ENCODE peak calls at places on chromosomes 12 and 14, in four cellular contexts. One of them, this sample, is unnamed.

GRCh38 chr14:61662437-61663311 is 32.6 kb upstream of the HIF1A start:
- DNase-seq in progenitor cell of endocrine pancreas: no peak
- DNase-seq in brain microvascular endothelial cell: peak
- DNase-seq in stomach: peak
- DNase-seq in this sample: no peak

GRCh38 chr14:88792572-88793258 is at the start of gene EML5:
- DNase-seq in progenitor cell of endocrine pancreas: peak
- DNase-seq in brain microvascular endothelial cell: peak
- DNase-seq in stomach: peak
- DNase-seq in this sample: no peak

GRCh38 chr14:39417014-39417413 is 15.2 kb downstream of the FBXO33 start:
- DNase-seq in progenitor cell of endocrine pancreas: no peak
- DNase-seq in brain microvascular endothelial cell: no peak
- DNase-seq in stomach: no peak
- DNase-seq in this sample: no peak

GRCh38 chr12:14664434-14665023 is 31.9 kb downstream of the GUCY2C start:
- DNase-seq in progenitor cell of endocrine pancreas: no peak
- DNase-seq in brain microvascular endothelial cell: peak
- DNase-seq in stomach: peak
- DNase-seq in this sample: no peak

GRCh38 chr14:71108398-71109114 is 201.3 kb downstream of the PCNX1 start:
- DNase-seq in progenitor cell of endocrine pancreas: no peak
- DNase-seq in brain microvascular endothelial cell: no peak
- DNase-seq in stomach: no peak
- DNase-seq in this sample: no peak

GRCh38 chr14:64363265-64363840 is 24.8 kb upstream of the MTHFD1 start:
- DNase-seq in progenitor cell of endocrine pancreas: no peak
- DNase-seq in brain microvascular endothelial cell: peak
- DNase-seq in stomach: no peak
- DNase-seq in this sample: no peak

GRCh38 chr12:104022816-104023215 is 27.2 kb downstream of the GLT8D2 start:
- DNase-seq in progenitor cell of endocrine pancreas: no peak
- DNase-seq in brain microvascular endothelial cell: no peak
- DNase-seq in stomach: no peak
- DNase-seq in this sample: no peak

GRCh38 chr14:99062772-99063418 is 209.1 kb downstream of the BCL11B start:
- DNase-seq in progenitor cell of endocrine pancreas: no peak
- DNase-seq in brain microvascular endothelial cell: no peak
- DNase-seq in stomach: no peak
- DNase-seq in this sample: no peak

GRCh38 chr12:88185988-88186387 is 43.9 kb downstream of the TMTC3 start:
- DNase-seq in progenitor cell of endocrine pancreas: no peak
- DNase-seq in brain microvascular endothelial cell: peak
- DNase-seq in stomach: no peak
- DNase-seq in this sample: peak

GRCh38 chr14:55721353-55721752 is 141.3 kb downstream of the KTN1 start:
- DNase-seq in progenitor cell of endocrine pancreas: no peak
- DNase-seq in brain microvascular endothelial cell: peak
- DNase-seq in stomach: no peak
- DNase-seq in this sample: peak

GRCh38 chr14:20986811-20987210 is 3.0 kb upstream of the METTL17 start:
- DNase-seq in progenitor cell of endocrine pancreas: no peak
- DNase-seq in brain microvascular endothelial cell: peak
- DNase-seq in stomach: no peak
- DNase-seq in this sample: peak

GRCh38 chr12:124107299-124107698 is 134.3 kb downstream of the ZNF664 start:
- DNase-seq in progenitor cell of endocrine pancreas: no peak
- DNase-seq in brain microvascular endothelial cell: no peak
- DNase-seq in stomach: no peak
- DNase-seq in this sample: no peak

GRCh38 chr14:69687963-69688649 is 76.7 kb downstream of the SUSD6 start:
- DNase-seq in progenitor cell of endocrine pancreas: no peak
- DNase-seq in brain microvascular endothelial cell: no peak
- DNase-seq in stomach: no peak
- DNase-seq in this sample: no peak

GRCh38 chr14:95320076-95320895 is 578 bp upstream of the CLMN start:
- DNase-seq in progenitor cell of endocrine pancreas: peak
- DNase-seq in brain microvascular endothelial cell: no peak
- DNase-seq in stomach: no peak
- DNase-seq in this sample: no peak

GRCh38 chr12:110657747-110658146 is 31.2 kb downstream of the HVCN1 start:
- DNase-seq in progenitor cell of endocrine pancreas: no peak
- DNase-seq in brain microvascular endothelial cell: no peak
- DNase-seq in stomach: no peak
- DNase-seq in this sample: no peak

GRCh38 chr14:62187265-62187664 is 425.0 kb downstream of the SNAPC1 start:
- DNase-seq in progenitor cell of endocrine pancreas: no peak
- DNase-seq in brain microvascular endothelial cell: no peak
- DNase-seq in stomach: no peak
- DNase-seq in this sample: no peak

GRCh38 chr12:68319988-68320623 is 12.1 kb downstream of the MDM1 start:
- DNase-seq in progenitor cell of endocrine pancreas: no peak
- DNase-seq in brain microvascular endothelial cell: no peak
- DNase-seq in stomach: no peak
- DNase-seq in this sample: peak

GRCh38 chr12:120215766-120216735 is 15.1 kb upstream of the RPLP0 start:
- DNase-seq in progenitor cell of endocrine pancreas: no peak
- DNase-seq in brain microvascular endothelial cell: no peak
- DNase-seq in stomach: no peak
- DNase-seq in this sample: no peak
- TF ChIP-seq CTCF in progenitor cell of endocrine pancreas: no peak
- TF ChIP-seq CTCF in brain microvascular endothelial cell: no peak
- TF ChIP-seq CTCF in stomach: no peak
- TF ChIP-seq CTCF in this sample: no peak

GRCh38 chr14:59268011-59268410 is 79.5 kb downstream of the DAAM1 start:
- DNase-seq in progenitor cell of endocrine pancreas: no peak
- DNase-seq in brain microvascular endothelial cell: peak
- DNase-seq in stomach: no peak
- DNase-seq in this sample: no peak

GRCh38 chr14:59265808-59266207 is 77.3 kb downstream of the DAAM1 start:
- DNase-seq in progenitor cell of endocrine pancreas: no peak
- DNase-seq in brain microvascular endothelial cell: no peak
- DNase-seq in stomach: no peak
- DNase-seq in this sample: no peak

GRCh38 chr14:59267046-59267445 is 78.6 kb downstream of the DAAM1 start:
- DNase-seq in progenitor cell of endocrine pancreas: no peak
- DNase-seq in brain microvascular endothelial cell: no peak
- DNase-seq in stomach: no peak
- DNase-seq in this sample: no peak

GRCh38 chr14:59261334-59261733 is 72.9 kb downstream of the DAAM1 start:
- DNase-seq in progenitor cell of endocrine pancreas: no peak
- DNase-seq in brain microvascular endothelial cell: no peak
- DNase-seq in stomach: no peak
- DNase-seq in this sample: no peak

DNA sequence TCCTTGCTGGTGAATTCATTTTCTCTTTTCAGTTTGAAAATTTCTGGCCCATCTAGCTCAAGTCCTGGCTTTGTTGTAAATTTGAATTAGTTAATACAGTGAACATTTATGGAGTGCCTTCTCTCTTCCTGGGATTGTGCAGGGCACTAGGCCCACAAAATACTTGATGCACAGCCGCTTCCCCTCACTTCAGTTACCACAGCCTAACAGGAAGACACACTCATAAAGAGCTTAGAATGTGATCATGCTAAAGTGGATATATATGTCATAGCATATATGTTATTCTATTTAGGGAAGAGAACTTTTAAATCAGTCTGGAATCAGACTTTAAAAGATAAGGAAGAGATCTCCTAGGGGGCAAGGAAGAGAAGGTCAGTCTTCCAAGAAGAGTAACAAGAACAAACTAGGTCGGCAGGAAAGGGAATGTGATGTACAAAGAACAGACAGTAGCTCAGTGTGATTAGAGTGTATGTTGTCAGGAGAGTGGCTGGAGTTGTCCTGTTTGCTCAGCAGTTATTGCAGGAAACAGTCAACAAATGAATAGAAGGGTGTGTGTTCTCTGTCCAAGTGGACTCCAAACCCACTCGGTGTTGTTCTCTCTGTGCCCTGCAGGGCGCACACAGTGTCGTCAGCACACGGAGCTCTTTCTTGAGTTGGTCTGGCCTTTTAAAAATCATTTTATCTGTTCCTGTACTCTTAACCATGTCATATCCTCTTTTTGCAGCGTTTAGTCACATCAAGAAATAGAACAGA is 74.4 kb downstream of the DAAM1 start:
- DNase-seq in progenitor cell of endocrine pancreas: no peak
- DNase-seq in brain microvascular endothelial cell: no peak
- DNase-seq in stomach: no peak
- DNase-seq in this sample: no peak
- TF ChIP-seq CTCF in progenitor cell of endocrine pancreas: peak
- TF ChIP-seq CTCF in brain microvascular endothelial cell: peak
- TF ChIP-seq CTCF in stomach: no peak
- TF ChIP-seq CTCF in this sample: no peak

GRCh38 chr12:3107071-3107583 is 29.9 kb downstream of the TSPAN9 start:
- DNase-seq in progenitor cell of endocrine pancreas: no peak
- DNase-seq in brain microvascular endothelial cell: peak
- DNase-seq in stomach: no peak
- DNase-seq in this sample: no peak

GRCh38 chr12:3107954-3108353 is 30.8 kb downstream of the TSPAN9 start:
- DNase-seq in progenitor cell of endocrine pancreas: no peak
- DNase-seq in brain microvascular endothelial cell: no peak
- DNase-seq in stomach: no peak
- DNase-seq in this sample: no peak

GRCh38 chr12:3113671-3114070 is 36.5 kb downstream of the TSPAN9 start:
- DNase-seq in progenitor cell of endocrine pancreas: no peak
- DNase-seq in brain microvascular endothelial cell: no peak
- DNase-seq in stomach: no peak
- DNase-seq in this sample: no peak

GRCh38 chr12:3106564-3106963 is 29.4 kb downstream of the TSPAN9 start:
- DNase-seq in progenitor cell of endocrine pancreas: no peak
- DNase-seq in brain microvascular endothelial cell: no peak
- DNase-seq in stomach: no peak
- DNase-seq in this sample: no peak

DNA sequence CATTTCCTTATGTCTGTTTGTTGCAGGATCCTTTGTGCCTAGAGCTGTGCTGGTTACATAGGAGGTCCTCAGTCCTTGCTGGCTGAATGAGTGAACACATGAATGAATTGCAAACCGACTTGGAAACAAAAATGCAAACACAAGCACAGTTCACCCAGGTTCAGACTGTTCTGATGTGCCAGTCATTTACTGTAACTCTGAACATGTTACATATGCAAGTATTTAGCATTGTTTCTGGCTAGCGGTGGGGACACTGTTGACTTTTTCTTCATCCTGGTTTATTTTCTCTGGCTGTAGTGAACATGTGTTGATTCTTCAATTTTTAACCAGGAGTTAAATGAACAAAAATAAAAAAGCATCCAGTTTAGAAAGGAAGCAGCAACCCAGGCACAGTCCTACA is 33.4 kb downstream of the TSPAN9 start:
- DNase-seq in progenitor cell of endocrine pancreas: no peak
- DNase-seq in brain microvascular endothelial cell: no peak
- DNase-seq in stomach: no peak
- DNase-seq in this sample: no peak
- TF ChIP-seq CTCF in progenitor cell of endocrine pancreas: no peak
- TF ChIP-seq CTCF in brain microvascular endothelial cell: no peak
- TF ChIP-seq CTCF in stomach: no peak
- TF ChIP-seq CTCF in this sample: no peak

GRCh38 chr12:25959069-25959961 is 833 bp downstream of the RASSF8 start:
- DNase-seq in progenitor cell of endocrine pancreas: peak
- DNase-seq in brain microvascular endothelial cell: peak
- DNase-seq in stomach: peak
- DNase-seq in this sample: peak

GRCh38 chr12:25960926-25961325 is 2.4 kb downstream of the RASSF8 start:
- DNase-seq in progenitor cell of endocrine pancreas: no peak
- DNase-seq in brain microvascular endothelial cell: no peak
- DNase-seq in stomach: no peak
- DNase-seq in this sample: no peak

GRCh38 chr12:25957898-25958253 is 606 bp upstream of the RASSF8 start:
- DNase-seq in progenitor cell of endocrine pancreas: no peak
- DNase-seq in brain microvascular endothelial cell: peak
- DNase-seq in stomach: no peak
- DNase-seq in this sample: no peak

GRCh38 chr12:25958254-25959068 is at the start of gene RASSF8:
- DNase-seq in progenitor cell of endocrine pancreas: peak
- DNase-seq in brain microvascular endothelial cell: peak
- DNase-seq in stomach: peak
- DNase-seq in this sample: no peak

DNA sequence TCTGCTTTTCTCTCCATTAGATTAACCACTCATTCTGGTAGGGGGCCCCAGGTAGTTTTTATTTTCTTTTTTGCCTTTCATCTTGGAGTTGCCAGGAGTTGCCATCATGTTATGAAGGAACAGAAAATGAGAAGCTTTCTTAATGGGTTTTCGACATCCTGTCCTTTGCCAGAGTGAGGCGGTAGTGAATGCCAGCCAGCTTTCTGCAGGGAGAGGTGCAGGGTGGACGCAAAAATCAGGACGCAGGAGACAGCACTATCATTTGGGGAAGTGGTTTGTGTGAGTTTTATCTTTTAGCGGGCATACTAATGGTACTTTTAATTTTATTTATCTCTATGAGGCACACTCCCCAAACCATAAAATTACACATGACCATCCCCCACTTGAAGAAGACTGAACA is 1.7 kb downstream of the RASSF8 start:
- DNase-seq in progenitor cell of endocrine pancreas: no peak
- DNase-seq in brain microvascular endothelial cell: no peak
- DNase-seq in stomach: no peak
- DNase-seq in this sample: no peak
- TF ChIP-seq CTCF in progenitor cell of endocrine pancreas: peak
- TF ChIP-seq CTCF in brain microvascular endothelial cell: peak
- TF ChIP-seq CTCF in stomach: no peak
- TF ChIP-seq CTCF in this sample: peak

GRCh38 chr14:49767473-49768300 is at the start of gene KLHDC2:
- DNase-seq in progenitor cell of endocrine pancreas: peak
- DNase-seq in brain microvascular endothelial cell: peak
- DNase-seq in stomach: peak
- DNase-seq in this sample: no peak
- TF ChIP-seq CTCF in progenitor cell of endocrine pancreas: peak
- TF ChIP-seq CTCF in brain microvascular endothelial cell: no peak
- TF ChIP-seq CTCF in stomach: no peak
- TF ChIP-seq CTCF in this sample: peak

DNA sequence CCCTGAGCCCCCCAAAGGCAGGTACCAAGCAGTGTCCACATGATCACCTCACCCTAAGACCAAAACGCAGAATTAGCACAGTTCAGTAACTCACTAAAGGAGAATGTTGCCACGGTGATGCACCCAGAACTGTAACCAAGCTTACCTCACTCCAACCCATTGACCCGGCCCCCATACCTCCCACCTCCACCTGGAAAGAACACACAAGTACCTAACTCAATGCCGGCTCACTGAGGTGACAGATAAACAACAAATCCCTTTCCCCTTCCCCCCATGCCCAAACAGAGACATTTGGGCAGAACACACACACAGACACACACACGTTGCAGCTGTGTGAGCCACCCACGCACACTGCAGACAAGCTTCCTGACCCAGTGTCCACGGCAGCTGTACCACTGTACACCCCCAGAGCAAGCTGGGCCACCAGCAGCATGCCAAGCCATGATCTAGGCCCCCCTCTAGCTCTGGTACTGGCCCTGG is 1.3 kb downstream of the RAPGEF3 start:
- DNase-seq in progenitor cell of endocrine pancreas: no peak
- DNase-seq in brain microvascular endothelial cell: no peak
- DNase-seq in stomach: no peak
- DNase-seq in this sample: no peak
- TF ChIP-seq CTCF in progenitor cell of endocrine pancreas: no peak
- TF ChIP-seq CTCF in brain microvascular endothelial cell: no peak
- TF ChIP-seq CTCF in stomach: no peak
- TF ChIP-seq CTCF in this sample: no peak

This sample was measured in AG04449.